ENCODE peak calls at places on chromosomes 11 and 22, in ten cellular contexts. One of them, this sample, is unnamed. For H3K36me3, the result is how much of the 10 kb centered on the place peaks cover.

GRCh38 chr11:121466063-121466794 is 13.5 kb upstream of the SORL1-AS1 start:
- DNase-seq in right atrium auricular region: peak
- DNase-seq in ovary: peak
- DNase-seq in HAP-1: peak
- DNase-seq in adrenal gland: peak
- DNase-seq in SK-N-SH: peak
- DNase-seq in IMR-90: peak
- DNase-seq in mesendoderm: peak
- DNase-seq in neural progenitor cell: peak
- DNase-seq in endodermal cell: peak
- DNase-seq in this sample: peak

GRCh38 chr22:24232124-24232523 is 12.8 kb downstream of the GGT5 start:
- DNase-seq in right atrium auricular region: no peak
- DNase-seq in ovary: no peak
- DNase-seq in HAP-1: no peak
- DNase-seq in adrenal gland: no peak
- DNase-seq in SK-N-SH: peak
- DNase-seq in IMR-90: no peak
- DNase-seq in mesendoderm: no peak
- DNase-seq in neural progenitor cell: no peak
- DNase-seq in endodermal cell: no peak
- DNase-seq in this sample: no peak

GRCh38 chr22:19574247-19574646 is 50.0 kb upstream of the CLDN5 start:
- DNase-seq in right atrium auricular region: no peak
- DNase-seq in ovary: no peak
- DNase-seq in HAP-1: no peak
- DNase-seq in adrenal gland: no peak
- DNase-seq in SK-N-SH: no peak
- DNase-seq in IMR-90: no peak
- DNase-seq in mesendoderm: no peak
- DNase-seq in neural progenitor cell: no peak
- DNase-seq in endodermal cell: no peak
- DNase-seq in this sample: no peak

GRCh38 chr22:42847110-42847509 is 10.0 kb downstream of the ARFGAP3 start:
- DNase-seq in right atrium auricular region: no peak
- DNase-seq in ovary: no peak
- DNase-seq in HAP-1: no peak
- DNase-seq in adrenal gland: no peak
- DNase-seq in SK-N-SH: no peak
- DNase-seq in IMR-90: no peak
- DNase-seq in mesendoderm: no peak
- DNase-seq in neural progenitor cell: no peak
- DNase-seq in endodermal cell: peak
- DNase-seq in this sample: no peak

GRCh38 chr11:73315288-73316020 is 7.4 kb downstream of the ARHGEF17 start:
- DNase-seq in right atrium auricular region: no peak
- DNase-seq in ovary: no peak
- DNase-seq in HAP-1: no peak
- DNase-seq in adrenal gland: no peak
- DNase-seq in SK-N-SH: no peak
- DNase-seq in IMR-90: no peak
- DNase-seq in mesendoderm: no peak
- DNase-seq in neural progenitor cell: peak
- DNase-seq in endodermal cell: no peak
- DNase-seq in this sample: no peak

GRCh38 chr11:96204721-96205459 is 138.1 kb downstream of the MAML2 start:
- DNase-seq in right atrium auricular region: no peak
- DNase-seq in ovary: no peak
- DNase-seq in HAP-1: no peak
- DNase-seq in adrenal gland: no peak
- DNase-seq in SK-N-SH: no peak
- DNase-seq in IMR-90: no peak
- DNase-seq in mesendoderm: no peak
- DNase-seq in neural progenitor cell: no peak
- DNase-seq in endodermal cell: no peak
- DNase-seq in this sample: no peak

GRCh38 chr22:25668437-25668836 is 73.6 kb upstream of the MYO18B start:
- DNase-seq in right atrium auricular region: no peak
- DNase-seq in ovary: peak
- DNase-seq in HAP-1: no peak
- DNase-seq in adrenal gland: peak
- DNase-seq in SK-N-SH: peak
- DNase-seq in IMR-90: peak
- DNase-seq in mesendoderm: no peak
- DNase-seq in neural progenitor cell: no peak
- DNase-seq in endodermal cell: no peak
- DNase-seq in this sample: no peak

GRCh38 chr22:24066872-24067271 is 55.8 kb downstream of the CABIN1 start:
- DNase-seq in right atrium auricular region: no peak
- DNase-seq in ovary: no peak
- DNase-seq in HAP-1: no peak
- DNase-seq in adrenal gland: no peak
- DNase-seq in SK-N-SH: no peak
- DNase-seq in IMR-90: no peak
- DNase-seq in mesendoderm: no peak
- DNase-seq in neural progenitor cell: no peak
- DNase-seq in endodermal cell: no peak
- DNase-seq in this sample: no peak

DNA sequence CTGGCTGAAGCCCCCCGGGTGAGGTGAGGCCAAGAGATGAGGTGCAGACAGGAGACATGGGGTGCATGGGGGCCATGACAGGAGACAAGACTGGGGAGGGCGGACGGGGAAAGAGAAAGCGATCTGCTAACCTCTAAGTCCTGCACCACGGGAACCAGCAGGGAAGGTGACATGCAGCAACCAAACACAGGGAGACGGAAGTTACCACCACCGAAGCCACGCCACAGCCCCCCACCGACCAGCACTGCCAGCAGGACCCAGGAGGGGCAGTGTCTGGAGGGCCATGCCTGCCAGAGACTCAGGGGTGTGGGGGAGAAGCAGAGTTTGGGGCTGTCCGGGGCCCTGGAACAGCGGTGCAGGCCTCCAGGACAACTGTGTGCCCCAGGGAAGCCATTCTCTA is 14.1 kb upstream of the RASL10A start:
- DNase-seq in right atrium auricular region: no peak
- DNase-seq in ovary: no peak
- DNase-seq in HAP-1: no peak
- DNase-seq in adrenal gland: no peak
- DNase-seq in SK-N-SH: no peak
- DNase-seq in IMR-90: no peak
- DNase-seq in mesendoderm: no peak
- DNase-seq in neural progenitor cell: no peak
- DNase-seq in endodermal cell: no peak
- DNase-seq in this sample: no peak
- H3K36me3 ChIP-seq in right atrium auricular region: half or more
- H3K36me3 ChIP-seq in ovary: under half
- H3K36me3 ChIP-seq in HAP-1: under half
- H3K36me3 ChIP-seq in adrenal gland: under half
- H3K36me3 ChIP-seq in SK-N-SH: half or more
- H3K36me3 ChIP-seq in IMR-90: under half
- H3K36me3 ChIP-seq in mesendoderm: under half
- H3K36me3 ChIP-seq in neural progenitor cell: under half
- H3K36me3 ChIP-seq in endodermal cell: under half
- H3K36me3 ChIP-seq in this sample: half or more

GRCh38 chr22:50464451-50464850 is 10.4 kb downstream of the SBF1 start:
- DNase-seq in right atrium auricular region: no peak
- DNase-seq in ovary: no peak
- DNase-seq in HAP-1: no peak
- DNase-seq in adrenal gland: no peak
- DNase-seq in SK-N-SH: no peak
- DNase-seq in IMR-90: no peak
- DNase-seq in mesendoderm: no peak
- DNase-seq in neural progenitor cell: no peak
- DNase-seq in endodermal cell: no peak
- DNase-seq in this sample: no peak

GRCh38 chr22:50460942-50461341 is 13.9 kb downstream of the SBF1 start:
- DNase-seq in right atrium auricular region: no peak
- DNase-seq in ovary: no peak
- DNase-seq in HAP-1: no peak
- DNase-seq in adrenal gland: no peak
- DNase-seq in SK-N-SH: no peak
- DNase-seq in IMR-90: no peak
- DNase-seq in mesendoderm: no peak
- DNase-seq in neural progenitor cell: no peak
- DNase-seq in endodermal cell: no peak
- DNase-seq in this sample: no peak

GRCh38 chr22:50463188-50463900 is 11.5 kb downstream of the SBF1 start:
- DNase-seq in right atrium auricular region: no peak
- DNase-seq in ovary: no peak
- DNase-seq in HAP-1: no peak
- DNase-seq in adrenal gland: no peak
- DNase-seq in SK-N-SH: no peak
- DNase-seq in IMR-90: no peak
- DNase-seq in mesendoderm: no peak
- DNase-seq in neural progenitor cell: no peak
- DNase-seq in endodermal cell: no peak
- DNase-seq in this sample: no peak

GRCh38 chr22:50461536-50461935 is 13.3 kb downstream of the SBF1 start:
- DNase-seq in right atrium auricular region: no peak
- DNase-seq in ovary: no peak
- DNase-seq in HAP-1: no peak
- DNase-seq in adrenal gland: no peak
- DNase-seq in SK-N-SH: no peak
- DNase-seq in IMR-90: no peak
- DNase-seq in mesendoderm: no peak
- DNase-seq in neural progenitor cell: no peak
- DNase-seq in endodermal cell: no peak
- DNase-seq in this sample: no peak

GRCh38 chr22:50461979-50462540 is 12.8 kb downstream of the SBF1 start:
- DNase-seq in right atrium auricular region: no peak
- DNase-seq in ovary: no peak
- DNase-seq in HAP-1: no peak
- DNase-seq in adrenal gland: no peak
- DNase-seq in SK-N-SH: no peak
- DNase-seq in IMR-90: no peak
- DNase-seq in mesendoderm: no peak
- DNase-seq in neural progenitor cell: no peak
- DNase-seq in endodermal cell: no peak
- DNase-seq in this sample: no peak
- H3K36me3 ChIP-seq in right atrium auricular region: half or more
- H3K36me3 ChIP-seq in ovary: under half
- H3K36me3 ChIP-seq in HAP-1: half or more
- H3K36me3 ChIP-seq in adrenal gland: under half
- H3K36me3 ChIP-seq in SK-N-SH: half or more
- H3K36me3 ChIP-seq in IMR-90: half or more
- H3K36me3 ChIP-seq in mesendoderm: under half
- H3K36me3 ChIP-seq in neural progenitor cell: under half
- H3K36me3 ChIP-seq in endodermal cell: under half
- H3K36me3 ChIP-seq in this sample: half or more

DNA sequence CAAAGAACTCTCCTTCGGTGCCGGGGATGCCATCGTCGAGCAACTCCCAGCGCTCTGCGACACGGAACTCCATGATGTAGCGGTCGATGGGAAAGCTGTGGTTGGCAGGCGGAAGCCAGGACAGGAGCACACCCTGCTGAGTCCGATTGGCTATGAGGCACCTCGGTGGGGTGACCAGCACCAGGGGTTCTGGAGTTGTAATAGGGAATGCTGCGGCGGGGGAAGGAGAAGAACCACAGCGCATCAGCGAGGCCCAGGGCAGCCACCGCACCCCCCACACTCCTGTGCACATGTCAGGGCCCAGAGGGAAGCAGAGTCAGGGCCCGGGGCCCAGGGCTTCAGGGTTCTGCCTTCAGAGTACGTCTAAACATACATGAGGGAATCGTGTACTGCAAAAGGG is 31.0 kb downstream of the IGSF9B start:
- DNase-seq in right atrium auricular region: no peak
- DNase-seq in ovary: no peak
- DNase-seq in HAP-1: no peak
- DNase-seq in adrenal gland: no peak
- DNase-seq in SK-N-SH: no peak
- DNase-seq in IMR-90: no peak
- DNase-seq in mesendoderm: no peak
- DNase-seq in neural progenitor cell: no peak
- DNase-seq in endodermal cell: no peak
- DNase-seq in this sample: no peak
- H3K36me3 ChIP-seq in right atrium auricular region: half or more
- H3K36me3 ChIP-seq in ovary: under half
- H3K36me3 ChIP-seq in HAP-1: under half
- H3K36me3 ChIP-seq in adrenal gland: under half
- H3K36me3 ChIP-seq in SK-N-SH: under half
- H3K36me3 ChIP-seq in IMR-90: under half
- H3K36me3 ChIP-seq in mesendoderm: under half
- H3K36me3 ChIP-seq in neural progenitor cell: under half
- H3K36me3 ChIP-seq in endodermal cell: under half
- H3K36me3 ChIP-seq in this sample: under half

GRCh38 chr11:69383946-69384547 is 90.1 kb downstream of the MYEOV start:
- DNase-seq in right atrium auricular region: no peak
- DNase-seq in ovary: no peak
- DNase-seq in HAP-1: peak
- DNase-seq in adrenal gland: no peak
- DNase-seq in SK-N-SH: no peak
- DNase-seq in IMR-90: no peak
- DNase-seq in mesendoderm: no peak
- DNase-seq in neural progenitor cell: no peak
- DNase-seq in endodermal cell: peak
- DNase-seq in this sample: peak

GRCh38 chr11:69380921-69381581 is 87.1 kb downstream of the MYEOV start:
- DNase-seq in right atrium auricular region: no peak
- DNase-seq in ovary: peak
- DNase-seq in HAP-1: no peak
- DNase-seq in adrenal gland: no peak
- DNase-seq in SK-N-SH: no peak
- DNase-seq in IMR-90: no peak
- DNase-seq in mesendoderm: no peak
- DNase-seq in neural progenitor cell: no peak
- DNase-seq in endodermal cell: peak
- DNase-seq in this sample: no peak

GRCh38 chr11:69381681-69382130 is 87.8 kb downstream of the MYEOV start:
- DNase-seq in right atrium auricular region: no peak
- DNase-seq in ovary: peak
- DNase-seq in HAP-1: no peak
- DNase-seq in adrenal gland: no peak
- DNase-seq in SK-N-SH: no peak
- DNase-seq in IMR-90: no peak
- DNase-seq in mesendoderm: no peak
- DNase-seq in neural progenitor cell: no peak
- DNase-seq in endodermal cell: no peak
- DNase-seq in this sample: peak

GRCh38 chr11:69383372-69383771 is 89.4 kb downstream of the MYEOV start:
- DNase-seq in right atrium auricular region: no peak
- DNase-seq in ovary: no peak
- DNase-seq in HAP-1: peak
- DNase-seq in adrenal gland: peak
- DNase-seq in SK-N-SH: peak
- DNase-seq in IMR-90: no peak
- DNase-seq in mesendoderm: no peak
- DNase-seq in neural progenitor cell: no peak
- DNase-seq in endodermal cell: peak
- DNase-seq in this sample: peak

DNA sequence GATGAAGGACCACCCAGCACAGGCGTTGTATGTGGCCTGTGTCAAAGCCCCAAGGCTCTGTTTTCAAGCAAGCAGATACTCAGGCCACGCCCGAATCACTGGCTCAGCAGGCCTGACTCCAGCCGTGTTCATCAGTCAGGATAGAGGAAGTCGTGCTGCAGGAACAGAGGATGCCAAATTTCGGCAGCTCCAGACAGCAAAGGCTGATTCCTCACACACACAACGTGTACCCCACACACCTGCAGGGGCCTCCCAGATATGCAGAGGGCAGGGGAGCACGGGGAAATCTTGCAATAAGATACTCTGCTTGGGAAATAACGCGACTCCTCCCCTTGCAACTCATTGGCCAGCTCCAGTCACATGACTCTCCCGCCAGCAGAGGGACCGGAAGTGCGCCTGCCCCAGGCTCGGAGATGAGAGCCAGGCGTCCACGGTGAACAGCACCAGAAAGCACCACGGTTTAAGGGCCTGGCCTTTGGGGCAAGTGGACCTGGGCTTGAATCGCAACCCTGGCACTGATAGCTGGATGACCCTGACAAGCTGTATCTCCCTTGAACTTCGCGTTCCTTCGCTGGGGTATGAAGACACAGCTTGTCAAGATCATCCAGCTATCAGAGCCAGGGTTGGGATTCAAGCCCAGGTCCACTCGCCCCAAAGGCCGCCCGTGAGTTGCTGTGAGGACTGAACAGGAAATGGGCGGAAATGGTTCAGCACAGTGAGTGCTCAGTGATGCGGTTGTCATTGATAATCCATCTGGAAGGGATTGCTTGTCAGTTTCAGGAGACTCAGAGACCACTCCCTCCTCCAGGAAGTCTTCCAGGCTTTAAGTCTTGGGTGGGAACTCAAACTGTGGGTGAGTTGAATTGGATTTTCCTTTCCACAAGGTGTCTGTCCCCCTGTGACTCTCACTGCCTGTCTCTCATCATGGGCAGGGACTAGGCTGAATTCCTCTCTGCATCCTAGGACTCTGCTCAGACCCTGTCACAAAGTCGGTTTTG is 88.5 kb downstream of the MYEOV start:
- DNase-seq in right atrium auricular region: peak
- DNase-seq in ovary: peak
- DNase-seq in HAP-1: peak
- DNase-seq in adrenal gland: peak
- DNase-seq in SK-N-SH: peak
- DNase-seq in IMR-90: no peak
- DNase-seq in mesendoderm: peak
- DNase-seq in neural progenitor cell: no peak
- DNase-seq in endodermal cell: peak
- DNase-seq in this sample: peak
- H3K36me3 ChIP-seq in right atrium auricular region: under half
- H3K36me3 ChIP-seq in ovary: under half
- H3K36me3 ChIP-seq in HAP-1: under half
- H3K36me3 ChIP-seq in adrenal gland: under half
- H3K36me3 ChIP-seq in SK-N-SH: under half
- H3K36me3 ChIP-seq in IMR-90: under half
- H3K36me3 ChIP-seq in mesendoderm: under half
- H3K36me3 ChIP-seq in neural progenitor cell: under half
- H3K36me3 ChIP-seq in endodermal cell: under half
- H3K36me3 ChIP-seq in this sample: under half